ENCODE peak calls at places on chromosomes 4 and X, in seven cellular contexts. One of them, this sample, is unnamed.
A peak's percentile ranks its signal among the peaks of the same experiment; 100 is the strongest.

GRCh38 chrX:140712413-140713173 is 3.0 kb downstream of the LINC00632 start:
- DNase-seq in lower lobe of right lung: peak; percentile 68
- DNase-seq in GM12865: peak; percentile 33
- DNase-seq in prostate gland: peak; percentile 4
- DNase-seq in neural crest cell: peak; percentile 54
- DNase-seq in activated CD4-positive, alpha-beta T cell treated with anti-CD3 and anti-CD28 coated beads for 4 hours: no peak
- DNase-seq in lung: peak; percentile 45
- DNase-seq in this sample: peak; percentile 72

GRCh38 chr4:98747659-98748091 is 89.3 kb upstream of the TSPAN5 start:
- DNase-seq in lower lobe of right lung: no peak
- DNase-seq in GM12865: no peak
- DNase-seq in prostate gland: peak; percentile 34
- DNase-seq in neural crest cell: no peak
- DNase-seq in activated CD4-positive, alpha-beta T cell treated with anti-CD3 and anti-CD28 coated beads for 4 hours: no peak
- DNase-seq in lung: no peak
- DNase-seq in this sample: no peak

GRCh38 chr4:145716661-145717200 is 36.8 kb downstream of the C4orf51 start:
- DNase-seq in lower lobe of right lung: no peak
- DNase-seq in GM12865: no peak
- DNase-seq in prostate gland: no peak
- DNase-seq in neural crest cell: no peak
- DNase-seq in activated CD4-positive, alpha-beta T cell treated with anti-CD3 and anti-CD28 coated beads for 4 hours: no peak
- DNase-seq in lung: no peak
- DNase-seq in this sample: no peak

GRCh38 chr4:70688795-70689231 is 481 bp downstream of the UTP3 start:
- DNase-seq in lower lobe of right lung: no peak
- DNase-seq in GM12865: no peak
- DNase-seq in prostate gland: no peak
- DNase-seq in neural crest cell: no peak
- DNase-seq in activated CD4-positive, alpha-beta T cell treated with anti-CD3 and anti-CD28 coated beads for 4 hours: peak; percentile 22
- DNase-seq in lung: no peak
- DNase-seq in this sample: no peak

GRCh38 chrX:30957753-30958152 is 68.7 kb upstream of the TAB3 start:
- DNase-seq in lower lobe of right lung: no peak
- DNase-seq in GM12865: no peak
- DNase-seq in prostate gland: peak; percentile 25
- DNase-seq in neural crest cell: no peak
- DNase-seq in activated CD4-positive, alpha-beta T cell treated with anti-CD3 and anti-CD28 coated beads for 4 hours: no peak
- DNase-seq in lung: no peak
- DNase-seq in this sample: no peak

GRCh38 chrX:12997898-12998687 is 23.2 kb downstream of the TMSB4X start:
- DNase-seq in lower lobe of right lung: no peak
- DNase-seq in GM12865: peak; percentile 32
- DNase-seq in prostate gland: no peak
- DNase-seq in neural crest cell: peak; percentile 5
- DNase-seq in activated CD4-positive, alpha-beta T cell treated with anti-CD3 and anti-CD28 coated beads for 4 hours: no peak
- DNase-seq in lung: no peak
- DNase-seq in this sample: no peak

GRCh38 chrX:108736509-108737479 is at the start of gene IRS4:
- DNase-seq in lower lobe of right lung: peak; percentile 37
- DNase-seq in GM12865: no peak
- DNase-seq in prostate gland: peak; percentile 15
- DNase-seq in neural crest cell: peak; percentile 41
- DNase-seq in activated CD4-positive, alpha-beta T cell treated with anti-CD3 and anti-CD28 coated beads for 4 hours: no peak
- DNase-seq in lung: no peak
- DNase-seq in this sample: no peak

GRCh38 chr4:174672276-174672675 is 150.0 kb upstream of the HPGD start:
- DNase-seq in lower lobe of right lung: no peak
- DNase-seq in GM12865: no peak
- DNase-seq in prostate gland: peak; percentile 58
- DNase-seq in neural crest cell: no peak
- DNase-seq in activated CD4-positive, alpha-beta T cell treated with anti-CD3 and anti-CD28 coated beads for 4 hours: no peak
- DNase-seq in lung: no peak
- DNase-seq in this sample: no peak

GRCh38 chrX:135974279-135974856 is 580 bp upstream of the MMGT1 start:
- DNase-seq in lower lobe of right lung: peak; percentile 74
- DNase-seq in GM12865: peak; percentile 84
- DNase-seq in prostate gland: peak; percentile 63
- DNase-seq in neural crest cell: peak; percentile 54
- DNase-seq in activated CD4-positive, alpha-beta T cell treated with anti-CD3 and anti-CD28 coated beads for 4 hours: peak; percentile 70
- DNase-seq in lung: peak; percentile 66
- DNase-seq in this sample: no peak

GRCh38 chr4:24126776-24127175 is 236.9 kb upstream of the PPARGC1A start:
- DNase-seq in lower lobe of right lung: no peak
- DNase-seq in GM12865: no peak
- DNase-seq in prostate gland: no peak
- DNase-seq in neural crest cell: peak; percentile 21
- DNase-seq in activated CD4-positive, alpha-beta T cell treated with anti-CD3 and anti-CD28 coated beads for 4 hours: no peak
- DNase-seq in lung: no peak
- DNase-seq in this sample: no peak

GRCh38 chr4:56080384-56080783 is 131.6 kb downstream of the CEP135 start:
- DNase-seq in lower lobe of right lung: no peak
- DNase-seq in GM12865: no peak
- DNase-seq in prostate gland: no peak
- DNase-seq in neural crest cell: no peak
- DNase-seq in activated CD4-positive, alpha-beta T cell treated with anti-CD3 and anti-CD28 coated beads for 4 hours: no peak
- DNase-seq in lung: no peak
- DNase-seq in this sample: no peak

GRCh38 chr4:20251061-20251795 is 477 bp upstream of the SLIT2 start:
- DNase-seq in lower lobe of right lung: no peak
- DNase-seq in GM12865: no peak
- DNase-seq in prostate gland: no peak
- DNase-seq in neural crest cell: no peak
- DNase-seq in activated CD4-positive, alpha-beta T cell treated with anti-CD3 and anti-CD28 coated beads for 4 hours: no peak
- DNase-seq in lung: no peak
- DNase-seq in this sample: peak; percentile 36

GRCh38 chrX:132775230-132775823 is 183.1 kb downstream of the HS6ST2 start:
- DNase-seq in lower lobe of right lung: no peak
- DNase-seq in GM12865: no peak
- DNase-seq in prostate gland: no peak
- DNase-seq in neural crest cell: no peak
- DNase-seq in activated CD4-positive, alpha-beta T cell treated with anti-CD3 and anti-CD28 coated beads for 4 hours: no peak
- DNase-seq in lung: no peak
- DNase-seq in this sample: no peak

GRCh38 chrX:129782706-129783105 is 3.0 kb downstream of the SASH3 start:
- DNase-seq in lower lobe of right lung: no peak
- DNase-seq in GM12865: no peak
- DNase-seq in prostate gland: no peak
- DNase-seq in neural crest cell: no peak
- DNase-seq in activated CD4-positive, alpha-beta T cell treated with anti-CD3 and anti-CD28 coated beads for 4 hours: no peak
- DNase-seq in lung: no peak
- DNase-seq in this sample: no peak

GRCh38 chrX:45557390-45557789 is 356.7 kb upstream of the DIPK2B start:
- DNase-seq in lower lobe of right lung: no peak
- DNase-seq in GM12865: no peak
- DNase-seq in prostate gland: no peak
- DNase-seq in neural crest cell: no peak
- DNase-seq in activated CD4-positive, alpha-beta T cell treated with anti-CD3 and anti-CD28 coated beads for 4 hours: no peak
- DNase-seq in lung: no peak
- DNase-seq in this sample: no peak

GRCh38 chrX:48802813-48803261 is 970 bp downstream of the HDAC6 start:
- DNase-seq in lower lobe of right lung: no peak
- DNase-seq in GM12865: no peak
- DNase-seq in prostate gland: no peak
- DNase-seq in neural crest cell: no peak
- DNase-seq in activated CD4-positive, alpha-beta T cell treated with anti-CD3 and anti-CD28 coated beads for 4 hours: no peak
- DNase-seq in lung: no peak
- DNase-seq in this sample: no peak

GRCh38 chr4:75834095-75834771 is 68.0 kb downstream of the PPEF2 start:
- DNase-seq in lower lobe of right lung: no peak
- DNase-seq in GM12865: no peak
- DNase-seq in prostate gland: no peak
- DNase-seq in neural crest cell: no peak
- DNase-seq in activated CD4-positive, alpha-beta T cell treated with anti-CD3 and anti-CD28 coated beads for 4 hours: no peak
- DNase-seq in lung: no peak
- DNase-seq in this sample: no peak